ENCODE peak calls at places on chromosomes 1 and 21, in five cellular contexts. D, X, M, S and B are unnamed samples.

GRCh38 chr1:27622828-27623227 is 12.2 kb downstream of the FGR start:
- DNase-seq in M (no peak), S (no peak), X (no peak), D (no peak), B (no peak)

GRCh38 chr1:52970149-52970548 is 43.1 kb downstream of the SCP2 start:
- DNase-seq in X (peak; percentile 18), M (no peak), S (peak; percentile 35), D (no peak), B (peak; percentile 45)

GRCh38 chr1:206658264-206658980 is 23.1 kb downstream of the DYRK3 start:
- DNase-seq in M (peak; percentile 61), S (peak; percentile 22), X (no peak), D (peak; percentile 30), B (peak; percentile 47)

GRCh38 chr1:185645201-185645640 is 89.0 kb upstream of the HMCN1 start:
- DNase-seq in S (peak; percentile 65), X (peak; percentile 75), D (peak; percentile 29), M (no peak), B (peak; percentile 54)

GRCh38 chr1:27951396-27951795 is 8.4 kb upstream of the XKR8 start:
- DNase-seq in S (no peak), M (no peak), X (no peak), D (no peak), B (no peak)

GRCh38 chr1:27588256-27589232 is 15.4 kb downstream of the AHDC1 start:
- DNase-seq in D (no peak), X (peak; percentile 76), S (no peak), M (peak; percentile 63), B (peak; percentile 71)

GRCh38 chr1:100249155-100249536 is 488 bp downstream of the DBT start:
- DNase-seq in S (peak; percentile 10), X (no peak), M (no peak), D (no peak), B (no peak)

GRCh38 chr21:32516729-32517649 is 68.3 kb downstream of the TCP10L start:
- DNase-seq in D (peak; percentile 72), X (peak; percentile 90), S (no peak), M (no peak), B (peak; percentile 100)

GRCh38 chr1:9728451-9729295 is 77.1 kb downstream of the PIK3CD start:
- DNase-seq in S (no peak), X (no peak), M (no peak), D (no peak), B (no peak)

GRCh38 chr21:42548687-42549406 is 35.2 kb downstream of the SLC37A1 start:
- DNase-seq in M (no peak), X (no peak), S (no peak), D (no peak), B (no peak)

GRCh38 chr21:17612023-17612564 is 607 bp downstream of the BTG3 start:
- DNase-seq in S (peak; percentile 16), X (peak; percentile 34), M (peak; percentile 76), D (peak; percentile 40), B (peak; percentile 47)

GRCh38 chr1:221637641-221638041 is 104.2 kb downstream of the DUSP10 start:
- DNase-seq in S (no peak), D (no peak), X (peak; percentile 90), M (peak; percentile 70), B (peak; percentile 55)